ENCODE peak calls at places on chromosomes 2 and 18, in five cellular contexts. E is heart left ventricle, Z is stomach, G is transverse colon, R is esophagus muscularis mucosa. O is an unnamed sample. For H3K36me3, the result is how much of the 10 kb centered on the place peaks cover.

GRCh38 chr2:181438298-181438697 is 18.9 kb upstream of the ITGA4 start:
- DNase-seq in R (no peak), G (peak), Z (no peak), E (no peak), O (no peak)

GRCh38 chr2:127810637-127811396 is at the start of gene WDR33:
- DNase-seq in E (peak), Z (peak), G (peak), R (peak), O (peak)

GRCh38 chr2:70938580-70938938 is 2.9 kb downstream of the ATP6V1B1 start:
- DNase-seq in G (no peak), E (no peak), R (no peak), Z (no peak), O (no peak)

GRCh38 chr2:28325567-28326468 is 66.8 kb upstream of the FOSL2 start:
- DNase-seq in R (peak), Z (no peak), G (no peak), E (no peak), O (no peak)

GRCh38 chr2:240624950-240625621 is at the start of gene GPR35:
- DNase-seq in G (peak), Z (peak), R (no peak), E (peak), O (no peak)

GRCh38 chr2:239522002-239522739 is 121.4 kb upstream of the HDAC4 start:
- DNase-seq in E (no peak), R (no peak), Z (no peak), G (no peak), O (no peak)

GRCh38 chr2:26740890-26741302 is 23.2 kb upstream of the SLC35F6 start:
- DNase-seq in Z (no peak), E (no peak), R (no peak), G (no peak), O (no peak)

GRCh38 chr2:131682122-131682944 is 154.6 kb downstream of the CCDC74A start:
- DNase-seq in G (peak), R (peak), Z (peak), E (peak), O (peak)

GRCh38 chr2:153819056-153819455 is 52.7 kb upstream of the GALNT13 start:
- DNase-seq in Z (no peak), R (no peak), E (no peak), G (no peak), O (no peak)

GRCh38 chr2:2742745-2743144 is 411.7 kb upstream of the MYT1L start:
- DNase-seq in E (no peak), G (no peak), Z (no peak), R (no peak), O (no peak)

GRCh38 chr18:3985030-3985429 is 470.1 kb downstream of the DLGAP1 start:
- DNase-seq in R (no peak), Z (no peak), G (no peak), E (no peak), O (no peak)

GRCh38 chr2:50613161-50613560 is 418.8 kb downstream of the NRXN1 start:
- DNase-seq in E (no peak), R (no peak), Z (no peak), G (no peak), O (no peak)

GRCh38 chr18:75070625-75071483 is 138.1 kb downstream of the PTGR3 start:
- DNase-seq in Z (peak), G (peak), E (no peak), R (no peak), O (no peak)

GRCh38 chr2:27773959-27774358 is 2.4 kb downstream of the MRPL33 start:
- DNase-seq in R (peak), E (no peak), G (no peak), Z (no peak), O (no peak)

GRCh38 chr2:108583903-108584520 is 49.7 kb downstream of the LIMS1 start:
- DNase-seq in G (peak), E (peak), R (no peak), Z (peak), O (no peak)

GRCh38 chr2:33426666-33427231 is 49.7 kb upstream of the RASGRP3 start:
- DNase-seq in G (no peak), R (no peak), E (peak), Z (peak), O (no peak)

GRCh38 chr2:84169871-84170270 is 289.2 kb downstream of the SUCLG1 start:
- DNase-seq in R (no peak), E (no peak), G (no peak), Z (no peak), O (no peak)

GRCh38 chr2:101638156-101638809 is 59.2 kb upstream of the MAP4K4 start:
- DNase-seq in G (no peak), R (no peak), E (no peak), Z (no peak), O (no peak)

GRCh38 chr2:200747668-200748618 is 63.8 kb upstream of the BZW1 start:
- DNase-seq in R (no peak), E (no peak), Z (no peak), G (no peak), O (no peak)

GRCh38 chr2:241857041-241857541 is 1.6 kb downstream of the PDCD1 start:
- DNase-seq in G (no peak), Z (no peak), R (no peak), E (peak), O (no peak)

GRCh38 chr2:199465390-199465789 is 7.7 kb upstream of the SATB2 start:
- DNase-seq in E (no peak), G (no peak), R (no peak), Z (no peak), O (no peak)

GRCh38 chr2:63218800-63219511 is 168.3 kb downstream of the OTX1 start:
- DNase-seq in Z (no peak), E (no peak), R (no peak), G (no peak), O (no peak)

GRCh38 chr2:32915694-32916093 is 31.1 kb upstream of the LTBP1 start:
- DNase-seq in G (no peak), Z (no peak), R (no peak), E (no peak), O (no peak)

GRCh38 chr2:1605659-1606400 is 138.5 kb downstream of the PXDN start:
- DNase-seq in R (no peak), G (no peak), Z (no peak), E (peak), O (no peak)

GRCh38 chr2:3739313-3739712 is 35.9 kb downstream of the DCDC2C start:
- DNase-seq in Z (no peak), R (no peak), G (no peak), E (no peak), O (no peak)

GRCh38 chr2:158755738-158756137 is 39.4 kb upstream of the DAPL1 start:
- DNase-seq in E (no peak), Z (no peak), G (no peak), R (no peak), O (no peak)

GRCh38 chr2:138071720-138072719 is 107.7 kb downstream of the HNMT start:
- DNase-seq in Z (no peak), R (no peak), G (no peak), E (no peak), O (no peak)

GRCh38 chr2:71736091-71736878 is 282.9 kb downstream of the DYSF start:
- DNase-seq in Z (no peak), G (peak), E (no peak), R (peak), O (no peak)

GRCh38 chr2:164917296-164917903 is 37.9 kb downstream of the SLC38A11 start:
- DNase-seq in E (peak), Z (peak), R (no peak), G (peak), O (peak)

GRCh38 chr2:235106874-235107639 is 155.2 kb downstream of the SH3BP4 start:
- DNase-seq in E (peak), Z (peak), R (peak), G (peak), O (peak)
- H3K36me3 ChIP-seq in E (under half), Z (under half), R (under half), G (under half), O (under half)

DNA sequence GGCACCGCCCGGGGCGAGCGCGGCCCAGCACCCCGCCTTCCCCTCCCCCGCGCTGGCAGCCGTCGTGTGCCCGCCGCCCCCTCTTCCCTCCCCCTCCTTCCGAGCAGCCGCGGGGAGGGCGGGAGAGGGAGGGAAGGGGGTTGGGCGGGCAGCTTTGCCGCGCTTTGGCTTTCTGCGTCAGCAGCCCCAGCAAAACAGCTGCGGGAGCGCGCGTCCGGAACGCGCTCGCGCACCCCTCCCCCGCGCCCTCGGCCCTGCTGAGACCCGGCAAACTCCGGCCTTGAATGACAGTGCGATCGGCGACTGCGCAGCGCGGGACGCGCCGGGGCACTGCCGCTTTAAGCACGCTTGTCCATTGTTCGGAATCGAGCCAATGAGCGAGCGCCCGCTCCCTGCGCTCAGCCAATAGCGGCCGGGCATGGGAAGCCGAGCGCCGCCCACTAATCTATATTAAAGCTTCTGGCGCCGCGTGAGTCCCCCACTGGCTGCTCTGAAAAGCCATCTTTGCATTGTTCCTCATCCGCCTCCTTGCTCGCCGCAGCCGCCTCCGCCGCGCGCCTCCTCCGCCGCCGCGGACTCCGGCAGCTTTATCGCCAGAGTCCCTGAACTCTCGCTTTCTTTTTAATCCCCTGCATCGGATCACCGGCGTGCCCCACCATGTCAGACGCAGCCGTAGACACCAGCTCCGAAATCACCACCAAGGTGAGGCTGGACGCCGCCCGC is at the start of gene PTMA:
- DNase-seq in E (peak), Z (peak), G (peak), R (peak), O (peak)
- TF ChIP-seq POLR2A in E (peak), Z (no peak), G (peak), R (peak), O (peak)

DNA sequence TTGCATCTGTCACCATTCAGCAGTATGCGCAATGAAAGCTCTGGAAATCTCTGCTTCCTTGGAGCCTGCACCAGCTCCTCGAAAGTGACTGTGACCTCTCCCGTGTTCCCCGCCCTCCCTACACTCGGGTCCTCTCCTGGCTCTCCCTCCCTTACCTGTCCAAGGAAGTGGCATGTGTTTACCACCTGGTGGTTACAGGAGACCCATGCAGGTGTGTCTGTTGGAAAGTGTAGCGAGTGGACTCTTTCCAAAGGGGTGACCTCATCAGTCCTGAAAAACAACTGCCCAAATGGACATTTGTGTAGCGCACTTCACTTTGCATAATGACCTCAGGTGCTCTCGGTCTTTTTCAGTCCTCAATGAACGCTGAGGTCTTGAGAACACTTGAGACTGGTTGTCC is 133.1 kb downstream of the ACKR3 start:
- DNase-seq in G (no peak), E (no peak), R (no peak), Z (peak), O (no peak)
- TF ChIP-seq CTCF in G (no peak), E (no peak), R (no peak), Z (no peak), O (no peak)

GRCh38 chr2:103887625-103888024 is 966.3 kb upstream of the POU3F3 start:
- DNase-seq in G (no peak), E (no peak), R (no peak), Z (no peak), O (no peak)
- H3K36me3 ChIP-seq in G (under half), E (under half), R (under half), Z (under half), O (under half)

GRCh38 chr2:168976034-168976654 is 55.0 kb downstream of the ABCB11 start:
- DNase-seq in Z (no peak), R (no peak), E (no peak), G (no peak), O (no peak)
- TF ChIP-seq POLR2A in Z (no peak), R (no peak), E (no peak), G (no peak), O (no peak)

GRCh38 chr2:20594048-20594750 is 56.7 kb downstream of the HS1BP3 start:
- DNase-seq in G (peak), R (no peak), E (no peak), Z (peak), O (peak)

GRCh38 chr2:20589975-20590703 is 60.8 kb downstream of the HS1BP3 start:
- DNase-seq in G (peak), R (no peak), Z (peak), E (peak), O (no peak)

GRCh38 chr2:20593072-20594034 is 57.5 kb downstream of the HS1BP3 start:
- DNase-seq in Z (peak), R (no peak), G (peak), E (peak), O (no peak)

GRCh38 chr2:20590704-20591515 is 60.0 kb downstream of the HS1BP3 start:
- DNase-seq in G (peak), Z (peak), R (no peak), E (peak), O (peak)

DNA sequence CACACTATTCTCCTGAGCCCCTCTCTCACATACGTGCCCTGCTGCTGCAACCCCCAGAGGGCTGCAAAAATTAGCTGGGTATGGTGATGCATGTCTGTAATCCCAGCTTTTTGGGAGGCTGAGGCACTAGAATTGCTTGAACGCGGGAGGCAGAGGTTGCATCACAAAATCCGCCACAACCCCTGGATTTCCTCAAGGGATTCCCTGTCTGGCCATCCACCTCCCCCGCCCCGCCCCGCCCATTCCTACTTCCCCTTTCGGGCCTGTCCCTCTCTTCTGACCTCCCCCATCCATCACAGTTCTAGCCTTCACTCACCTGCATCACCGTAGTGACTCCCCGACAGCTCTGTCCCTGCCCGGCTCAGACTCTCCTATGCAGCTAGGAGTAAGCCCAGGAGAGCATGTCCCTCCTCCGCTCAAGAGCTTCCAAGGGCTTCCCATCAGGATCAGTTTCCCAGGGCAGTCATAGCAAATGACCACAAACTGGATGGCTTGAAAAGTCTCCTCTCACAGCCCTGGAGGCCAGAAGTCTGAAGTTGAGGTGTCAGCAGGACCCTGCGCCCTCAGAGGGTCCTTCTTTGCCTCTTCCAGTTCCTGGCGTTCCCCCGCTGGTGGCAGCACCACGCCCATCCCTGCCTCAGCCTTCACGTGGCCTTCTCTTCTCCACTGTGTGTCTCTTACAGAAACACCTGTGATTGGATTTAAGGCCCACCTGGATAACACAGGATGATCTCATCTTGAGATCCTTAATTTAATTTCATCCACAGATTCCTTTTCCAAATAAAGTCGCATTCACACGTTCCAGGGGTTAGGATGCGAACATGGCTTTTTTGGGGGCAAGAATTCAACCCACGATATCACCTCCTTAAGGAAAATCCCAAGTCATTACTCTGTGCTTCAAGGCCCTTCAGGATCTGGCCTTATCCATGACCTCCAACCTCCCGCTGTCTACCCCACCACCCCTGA is 58.5 kb downstream of the HS1BP3 start:
- DNase-seq in R (no peak), E (no peak), G (peak), Z (peak), O (no peak)
- TF ChIP-seq CTCF in R (no peak), E (no peak), G (no peak), Z (no peak), O (no peak)